ENCODE peak calls at places on chromosome 14, in four cellular contexts. S, R, H and F are unnamed samples.

GRCh38 chr14:32400480-32400879 is 71.4 kb downstream of the AKAP6 start:
- DNase-seq in S (no peak), R (no peak), H (no peak), F (no peak)

GRCh38 chr14:101451166-101451565 is 110.1 kb upstream of the DIO3 start:
- DNase-seq in S (no peak), R (no peak), H (no peak), F (no peak)

GRCh38 chr14:68730811-68731425 is 61.9 kb downstream of the ZFP36L1 start:
- DNase-seq in S (no peak), R (no peak), H (no peak), F (no peak)

GRCh38 chr14:68787235-68787727 is 5.6 kb downstream of the ZFP36L1 start:
- DNase-seq in S (peak; percentile 56), R (peak; percentile 64), H (peak; percentile 78), F (no peak)

GRCh38 chr14:79098324-79098723 is 928.2 kb downstream of the NRXN3 start:
- DNase-seq in S (no peak), R (no peak), H (no peak), F (no peak)

GRCh38 chr14:50318031-50318626 is 6.0 kb downstream of the DMAC2L start:
- DNase-seq in S (no peak), R (no peak), H (no peak), F (no peak)

GRCh38 chr14:75614179-75614578 is 35.8 kb downstream of the FLVCR2 start:
- DNase-seq in S (no peak), R (no peak), H (no peak), F (no peak)

GRCh38 chr14:51079489-51079888 is 15.4 kb downstream of the TRIM9 start:
- DNase-seq in S (no peak), R (peak; percentile 44), H (no peak), F (no peak)

GRCh38 chr14:69675877-69676416 is 64.6 kb downstream of the SUSD6 start:
- DNase-seq in S (no peak), R (no peak), H (no peak), F (no peak)

GRCh38 chr14:44099752-44100462 is 407.2 kb downstream of the FSCB start:
- DNase-seq in S (no peak), R (no peak), H (no peak), F (no peak)

DNA sequence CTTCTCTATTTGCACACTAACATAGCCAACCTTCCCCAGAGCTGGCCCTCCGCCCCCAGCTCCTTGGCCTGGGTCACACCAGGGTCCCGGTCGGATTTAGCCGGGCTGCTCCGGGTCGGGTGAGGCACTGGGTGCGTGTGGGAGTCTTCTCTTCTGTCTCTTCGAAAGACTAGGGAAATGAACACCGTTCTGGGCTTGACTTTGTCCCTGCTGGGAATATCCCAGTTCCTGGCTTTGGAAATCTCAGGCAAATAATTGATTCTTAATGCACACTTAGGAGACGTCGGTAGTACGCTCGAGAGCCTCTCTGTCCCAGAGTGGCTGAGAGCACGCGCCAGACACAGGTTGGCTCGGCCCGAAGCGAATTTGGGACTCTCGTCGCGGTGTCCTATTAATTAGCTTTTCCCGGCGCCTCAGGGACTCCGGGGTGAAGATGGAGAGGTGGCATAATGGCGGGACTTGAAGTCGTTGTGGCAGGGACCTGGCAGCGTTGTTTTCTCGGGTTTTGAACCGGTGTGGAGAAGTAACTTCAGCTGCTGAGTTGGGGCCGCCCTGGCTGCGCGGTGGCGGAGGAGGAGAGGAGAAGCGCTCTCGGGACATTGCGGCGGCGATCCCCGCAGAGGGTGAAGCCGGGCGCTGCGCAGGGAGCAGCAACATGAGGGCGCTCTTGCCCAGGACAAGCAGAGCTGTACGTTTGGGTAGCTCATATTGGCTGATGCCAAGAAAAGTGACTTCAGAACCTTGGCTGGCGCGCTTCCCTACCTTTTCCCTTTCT is 7.5 kb downstream of the FOXG1 start:
- DNase-seq in S (no peak), R (no peak), H (no peak), F (no peak)
- TF ChIP-seq CTCF in S (no peak), R (no peak), H (no peak), F (no peak)

DNA sequence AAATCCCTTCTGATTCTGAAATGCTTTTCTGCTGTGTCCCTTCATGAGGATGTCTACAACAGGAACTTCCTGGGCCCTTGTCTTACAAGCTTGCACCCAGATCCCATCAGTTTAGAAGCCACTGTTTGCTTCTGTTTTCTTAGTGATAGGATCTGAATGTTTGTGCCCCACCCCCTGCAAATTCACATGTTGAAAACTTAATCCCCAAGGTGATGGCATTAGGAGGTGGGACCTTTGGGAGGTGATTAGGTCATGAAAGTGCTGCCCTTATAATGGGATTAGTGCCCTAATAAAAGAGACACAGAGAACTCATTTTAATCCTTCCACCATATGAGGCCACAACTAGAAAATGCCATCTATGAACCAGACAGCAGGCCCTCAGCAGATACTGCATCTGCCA is 36.0 kb upstream of the GNPNAT1 start:
- DNase-seq in S (no peak), R (no peak), H (no peak), F (no peak)
- TF ChIP-seq CTCF in S (no peak), R (no peak), H (no peak), F (no peak)

GRCh38 chr14:90303382-90303943 is 28.3 kb downstream of the NRDE2 start:
- DNase-seq in S (no peak), R (no peak), H (no peak), F (no peak)

GRCh38 chr14:90300649-90301048 is 31.1 kb downstream of the NRDE2 start:
- DNase-seq in S (no peak), R (no peak), H (no peak), F (no peak)

GRCh38 chr14:90302529-90303303 is 29.0 kb downstream of the NRDE2 start:
- DNase-seq in S (no peak), R (no peak), H (no peak), F (no peak)

GRCh38 chr14:90301122-90301521 is 30.6 kb downstream of the NRDE2 start:
- DNase-seq in S (no peak), R (no peak), H (no peak), F (no peak)

DNA sequence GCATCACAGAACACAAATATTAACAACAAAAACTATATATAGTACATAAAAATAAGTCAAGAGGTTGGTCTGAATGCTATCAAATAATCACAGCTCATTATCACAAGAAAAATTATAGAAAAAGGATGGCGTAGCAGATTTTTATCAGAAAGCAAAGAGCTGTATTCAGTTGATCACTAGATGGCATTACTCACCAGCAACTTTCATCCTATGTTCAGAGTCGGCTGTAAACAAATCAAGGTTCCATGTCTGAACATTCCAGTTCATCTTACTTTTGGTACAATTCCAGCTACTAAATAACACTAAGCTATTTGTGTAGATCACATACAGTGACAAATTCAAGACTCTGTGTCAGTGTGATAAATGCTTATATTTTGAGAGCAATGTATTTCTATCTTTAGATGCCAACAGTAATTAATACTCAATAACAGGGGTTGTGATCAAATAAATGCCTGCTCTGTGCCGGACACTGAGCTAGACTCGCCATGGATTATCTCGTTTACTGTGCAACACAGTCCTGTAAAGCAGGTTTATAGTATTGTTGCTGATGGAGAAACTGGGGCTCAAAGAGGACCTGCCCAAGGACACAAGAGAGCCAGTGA is 30.1 kb downstream of the NRDE2 start:
- DNase-seq in S (no peak), R (no peak), H (no peak), F (no peak)
- TF ChIP-seq CTCF in S (peak; percentile 18), R (peak; percentile 31), H (peak; percentile 53), F (peak; percentile 66)

DNA sequence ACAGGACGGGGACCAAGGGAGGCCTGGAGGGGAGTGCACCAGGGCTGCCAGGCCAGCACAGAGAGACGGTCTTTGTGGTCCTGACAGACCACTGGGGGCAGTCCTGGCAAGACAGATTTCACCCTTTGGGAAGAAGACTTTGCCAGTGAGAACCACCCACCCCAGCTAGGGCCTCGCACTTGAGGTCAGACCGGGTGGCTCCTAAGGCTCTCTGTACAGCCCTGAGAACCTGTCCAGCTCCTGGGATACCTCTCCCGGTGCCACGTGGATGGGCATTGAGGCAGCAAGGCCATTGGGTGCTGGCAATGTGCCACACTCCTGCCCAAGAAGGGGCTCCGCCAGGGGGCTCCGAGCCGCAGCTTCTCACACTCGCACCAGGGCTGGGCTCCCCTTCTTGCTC is 42.4 kb downstream of the DEGS2 start:
- DNase-seq in S (no peak), R (peak; percentile 36), H (peak; percentile 33), F (peak; percentile 47)
- TF ChIP-seq CTCF in S (no peak), R (no peak), H (no peak), F (no peak)

DNA sequence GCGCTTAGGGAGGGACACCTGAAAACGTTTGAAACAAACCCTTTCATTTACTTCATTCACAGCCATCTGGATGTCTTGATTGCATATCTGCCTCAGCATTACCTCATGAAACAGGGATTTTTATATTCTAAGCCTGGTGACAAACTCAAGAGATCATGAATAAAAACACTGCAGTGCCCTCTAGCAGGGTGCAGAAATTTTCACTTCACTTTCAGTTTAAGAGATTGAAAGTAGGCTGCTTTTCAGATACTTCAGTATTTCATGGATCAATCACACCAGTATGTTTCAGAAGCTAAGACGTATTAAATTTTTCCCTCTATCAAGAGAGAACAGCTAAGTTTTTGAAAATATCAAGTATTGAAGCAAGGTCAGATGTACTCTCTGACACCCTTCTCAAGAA is 467.8 kb downstream of the MDGA2 start:
- DNase-seq in S (no peak), R (no peak), H (no peak), F (no peak)
- TF ChIP-seq CTCF in S (no peak), R (no peak), H (no peak), F (no peak)

GRCh38 chr14:65170768-65171251 is 68.5 kb upstream of the MAX start:
- DNase-seq in S (no peak), R (no peak), H (no peak), F (peak; percentile 19)
- TF ChIP-seq CTCF in S (no peak), R (no peak), H (no peak), F (no peak)

GRCh38 chr14:99351166-99352007 is 79.4 kb upstream of the BCL11B start:
- DNase-seq in S (no peak), R (no peak), H (no peak), F (no peak)
- TF ChIP-seq CTCF in S (no peak), R (no peak), H (no peak), F (no peak)

DNA sequence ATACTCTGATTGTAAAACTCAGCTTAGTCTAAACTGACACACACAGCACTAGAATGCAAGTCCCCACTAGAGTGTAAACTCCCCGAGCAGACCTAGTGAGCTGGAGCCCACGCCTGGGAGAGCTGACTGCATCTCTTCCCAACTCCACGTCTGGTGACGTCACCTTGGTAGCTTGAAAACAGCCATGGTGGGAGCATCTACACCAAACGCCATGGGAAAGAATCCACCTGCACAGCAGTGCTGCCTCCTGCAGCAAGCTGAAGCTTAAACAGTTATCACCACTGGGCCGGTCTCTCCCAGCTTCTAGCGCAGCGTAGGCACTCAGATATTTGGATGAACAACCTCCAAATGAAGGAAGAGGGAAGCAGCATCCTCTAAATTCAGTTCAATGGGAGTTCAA is 4.3 kb upstream of the PAPLN start:
- DNase-seq in S (no peak), R (no peak), H (no peak), F (no peak)
- TF ChIP-seq CTCF in S (no peak), R (no peak), H (no peak), F (no peak)

DNA sequence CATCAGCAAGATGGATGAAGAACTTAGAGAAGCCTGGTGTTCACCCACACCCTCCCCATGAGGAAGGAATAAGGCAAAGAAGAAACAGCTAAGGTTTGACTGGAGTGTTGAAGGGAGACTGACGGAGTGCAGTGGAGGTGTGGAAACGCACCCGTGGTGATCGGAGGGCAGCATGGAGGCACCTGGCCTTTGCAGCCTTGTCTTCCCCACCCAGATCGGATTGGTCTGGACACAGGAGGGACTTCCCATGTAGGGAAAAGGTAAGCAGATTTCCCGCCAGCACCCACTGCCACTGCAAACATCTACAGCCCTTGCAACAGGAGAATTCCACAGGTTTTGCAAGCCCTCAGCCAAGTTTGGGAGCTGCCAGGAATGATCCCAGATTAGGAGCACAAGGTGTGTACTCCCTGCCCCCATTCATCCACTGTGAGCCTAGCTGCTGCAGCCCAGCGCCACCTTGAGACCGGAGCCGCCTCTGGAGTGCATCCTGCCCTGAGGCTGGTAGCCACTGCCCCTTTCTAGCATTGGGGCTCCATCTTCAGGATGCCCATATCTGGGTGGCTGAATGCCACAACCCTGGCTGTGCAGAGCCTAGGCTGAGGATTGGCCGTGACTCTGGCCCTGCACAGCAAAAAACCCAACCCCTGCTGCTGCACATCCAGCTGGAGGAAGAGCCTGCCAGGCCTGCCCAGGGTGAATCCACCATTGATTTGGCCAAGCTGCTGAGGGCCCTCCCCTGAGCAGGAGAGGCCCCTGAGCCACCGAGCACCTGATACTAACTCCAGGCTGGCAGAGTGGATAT is 411.1 kb downstream of the TMEM121 start:
- DNase-seq in S (no peak), R (no peak), H (peak; percentile 57), F (no peak)
- TF ChIP-seq CTCF in S (no peak), R (no peak), H (no peak), F (no peak)